ENCODE peak calls at places on chromosomes 4 and X, in eight cellular contexts. Z is spleen, P is fibroblast of lung, N is upper lobe of left lung, D is PC-3, O is neural progenitor cell, E is HFF-Myc, G is omental fat pad. R is an unnamed sample.

GRCh38 chrX:4451591-4451990 is 738.1 kb upstream of the PRKX start:
- DNase-seq in Z (no peak), P (no peak), N (no peak), D (no peak), O (peak), E (no peak), G (no peak), R (no peak)

GRCh38 chr4:81466841-81467671 is 4.7 kb downstream of the RASGEF1B start:
- DNase-seq in Z (no peak), P (peak), N (no peak), D (peak), O (peak), E (peak), G (peak), R (peak)

GRCh38 chr4:1055721-1056590 is 44.5 kb downstream of the FGFRL1 start:
- DNase-seq in Z (peak), P (peak), N (peak), D (no peak), O (peak), E (no peak), G (no peak), R (no peak)

GRCh38 chr4:102345795-102346100 is 466 bp upstream of the SLC39A8 start:
- DNase-seq in Z (no peak), P (peak), N (no peak), D (no peak), O (no peak), E (no peak), G (no peak), R (no peak)

GRCh38 chrX:40683245-40683644 is 35.9 kb upstream of the CXorf38 start:
- DNase-seq in Z (no peak), P (peak), N (no peak), D (no peak), O (no peak), E (no peak), G (no peak), R (no peak)

GRCh38 chr4:79198886-79199591 is 126.8 kb downstream of the NAA11 start:
- DNase-seq in Z (no peak), P (peak), N (no peak), D (no peak), O (no peak), E (no peak), G (no peak), R (no peak)

GRCh38 chr4:93897559-93897958 is 69.0 kb downstream of the ATOH1 start:
- DNase-seq in Z (no peak), P (no peak), N (no peak), D (peak), O (no peak), E (no peak), G (no peak), R (no peak)

GRCh38 chrX:135435139-135435922 is 13.6 kb downstream of the SMIM10L2A start:
- DNase-seq in Z (no peak), P (no peak), N (peak), D (no peak), O (no peak), E (no peak), G (no peak), R (no peak)

GRCh38 chr4:1474126-1475090 is 68.2 kb upstream of the NKX1-1 start:
- DNase-seq in Z (peak), P (no peak), N (peak), D (no peak), O (no peak), E (no peak), G (no peak), R (no peak)

GRCh38 chr4:39658756-39659155 is 20.1 kb upstream of the SMIM14 start:
- DNase-seq in Z (no peak), P (no peak), N (no peak), D (no peak), O (no peak), E (no peak), G (no peak), R (no peak)
- TF ChIP-seq CTCF in Z (no peak), P (peak), N (no peak), D (peak), O (peak), E (no peak), G (no peak), R (no peak)

GRCh38 chrX:6640727-6641126 is 105.8 kb upstream of the VCX3A start:
- DNase-seq in Z (no peak), P (no peak), N (no peak), D (no peak), O (no peak), E (no peak), G (no peak), R (no peak)

GRCh38 chrX:6645216-6645615 is 110.3 kb upstream of the VCX3A start:
- DNase-seq in Z (no peak), P (no peak), N (no peak), D (no peak), O (no peak), E (no peak), G (no peak), R (no peak)

DNA sequence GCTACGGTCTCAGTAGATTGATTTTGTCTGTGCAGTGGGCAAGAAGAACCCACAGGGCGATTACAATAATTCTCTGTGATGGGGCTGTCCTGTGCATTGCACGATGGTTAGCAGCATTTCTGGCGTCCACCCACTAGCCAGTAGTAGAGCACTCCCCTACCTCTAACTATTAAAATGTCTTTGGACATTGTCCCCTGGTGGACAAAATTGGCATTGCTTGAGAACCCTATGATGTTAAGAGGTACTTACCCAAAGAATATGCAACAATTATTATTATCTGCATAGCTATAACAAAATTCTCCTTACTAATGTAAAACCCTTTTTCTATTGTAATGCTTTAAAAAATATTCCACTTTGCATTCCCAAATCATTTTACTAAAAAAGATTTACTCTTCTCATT is 109.5 kb upstream of the VCX3A start:
- DNase-seq in Z (no peak), P (no peak), N (no peak), D (peak), O (no peak), E (no peak), G (no peak), R (no peak)
- TF ChIP-seq CTCF in Z (no peak), P (no peak), N (no peak), D (peak), O (peak), E (no peak), G (no peak), R (peak)

GRCh38 chr4:147733614-147734344 is 1.9 kb downstream of the ARHGAP10 start:
- DNase-seq in Z (no peak), P (peak), N (no peak), D (peak), O (peak), E (no peak), G (no peak), R (no peak)

GRCh38 chr4:147731611-147732515 is at the start of gene ARHGAP10:
- DNase-seq in Z (peak), P (peak), N (peak), D (peak), O (peak), E (no peak), G (peak), R (peak)

GRCh38 chr4:147732516-147733193 is 767 bp downstream of the ARHGAP10 start:
- DNase-seq in Z (no peak), P (peak), N (no peak), D (peak), O (peak), E (no peak), G (no peak), R (peak)

GRCh38 chr4:147727476-147728028 is 4.3 kb upstream of the ARHGAP10 start:
- DNase-seq in Z (no peak), P (no peak), N (no peak), D (peak), O (no peak), E (no peak), G (no peak), R (no peak)

DNA sequence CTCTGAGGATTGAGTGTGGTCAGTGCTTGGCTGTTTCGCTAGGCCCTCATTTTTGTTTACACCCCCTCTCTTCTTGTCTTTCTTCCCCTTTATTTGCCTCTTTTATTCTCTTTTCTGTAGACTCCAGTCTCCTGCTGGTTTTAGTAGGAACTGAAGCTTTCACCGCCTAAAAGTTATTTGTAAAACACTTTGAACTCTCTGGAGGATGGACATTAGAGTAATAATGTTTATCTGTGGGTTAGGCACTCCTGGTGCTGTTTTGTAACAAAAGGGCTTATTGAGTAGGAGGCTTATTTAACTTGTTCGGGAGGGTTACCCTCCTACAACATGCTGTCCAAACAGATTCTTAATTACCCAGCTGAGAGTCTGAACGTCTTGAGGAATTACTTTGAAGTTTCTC is 1.6 kb upstream of the ARHGAP10 start:
- DNase-seq in Z (no peak), P (no peak), N (no peak), D (peak), O (peak), E (no peak), G (no peak), R (no peak)
- TF ChIP-seq CTCF in Z (no peak), P (peak), N (no peak), D (no peak), O (peak), E (no peak), G (no peak), R (no peak)

DNA sequence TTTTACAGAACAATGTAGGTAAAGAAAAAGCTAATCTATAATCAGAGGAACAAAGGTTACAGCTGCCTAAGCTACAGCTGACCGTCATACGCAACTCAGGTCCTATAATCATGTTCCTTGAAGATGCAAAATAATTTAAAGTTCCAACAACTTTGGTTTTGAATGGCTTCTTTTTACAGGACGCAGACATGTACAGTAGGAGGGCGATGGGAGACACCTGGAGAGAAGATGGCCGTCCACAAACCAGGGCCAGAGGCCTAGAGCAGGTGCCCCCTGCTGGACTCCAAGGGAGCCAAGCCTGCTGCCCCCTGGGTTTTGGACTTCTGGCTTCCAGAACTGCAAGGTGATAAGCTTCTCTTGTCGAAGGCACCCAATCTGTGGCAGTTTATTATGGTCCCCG is 10.6 kb downstream of the HGFAC start:
- DNase-seq in Z (no peak), P (no peak), N (no peak), D (peak), O (peak), E (no peak), G (no peak), R (no peak)
- TF ChIP-seq CTCF in Z (no peak), P (peak), N (no peak), D (peak), O (peak), E (peak), G (no peak), R (peak)

GRCh38 chrX:115065304-115065703 is 47.9 kb upstream of the IL13RA2 start:
- DNase-seq in Z (no peak), P (no peak), N (no peak), D (peak), O (no peak), E (no peak), G (no peak), R (no peak)
- TF ChIP-seq CTCF in Z (no peak), P (no peak), N (no peak), D (no peak), O (no peak), E (no peak), G (no peak), R (no peak)

R was measured in endothelial cell.